ENCODE peak calls at places on chromosomes 6 and 20, in four cellular contexts. One of them, this sample, is unnamed.

GRCh38 chr6:97160280-97160679 is 122.7 kb downstream of the MMS22L start:
- DNase-seq in fibroblast of the conjunctiva: no peak
- DNase-seq in HAP-1: no peak
- DNase-seq in iris pigment epithelial cell: peak; percentile 3
- DNase-seq in this sample: no peak

GRCh38 chr6:126052485-126052884 is 66.1 kb downstream of the TRMT11 start:
- DNase-seq in fibroblast of the conjunctiva: no peak
- DNase-seq in HAP-1: no peak
- DNase-seq in iris pigment epithelial cell: no peak
- DNase-seq in this sample: no peak

GRCh38 chr6:100035873-100036653 is 42.0 kb upstream of the MCHR2 start:
- DNase-seq in fibroblast of the conjunctiva: no peak
- DNase-seq in iris pigment epithelial cell: no peak
- DNase-seq in HAP-1: no peak
- DNase-seq in this sample: no peak

GRCh38 chr6:26216015-26216885 is 129.0 kb downstream of the HFE start:
- DNase-seq in iris pigment epithelial cell: peak; percentile 98
- DNase-seq in fibroblast of the conjunctiva: peak; percentile 98
- DNase-seq in HAP-1: peak; percentile 87
- DNase-seq in this sample: peak; percentile 99

GRCh38 chr6:160259585-160259984 is 964 bp upstream of the SLC22A2 start:
- DNase-seq in HAP-1: no peak
- DNase-seq in iris pigment epithelial cell: no peak
- DNase-seq in fibroblast of the conjunctiva: no peak
- DNase-seq in this sample: no peak

GRCh38 chr20:62212309-62212708 is 7.8 kb downstream of the HRH3 start:
- DNase-seq in HAP-1: no peak
- DNase-seq in iris pigment epithelial cell: no peak
- DNase-seq in fibroblast of the conjunctiva: no peak
- DNase-seq in this sample: no peak

GRCh38 chr6:33621396-33622388 is 570 bp downstream of the ITPR3 start:
- DNase-seq in fibroblast of the conjunctiva: no peak
- DNase-seq in HAP-1: peak; percentile 67
- DNase-seq in iris pigment epithelial cell: no peak
- DNase-seq in this sample: no peak

GRCh38 chr6:107743311-107743710 is 80.8 kb downstream of the SCML4 start:
- DNase-seq in iris pigment epithelial cell: no peak
- DNase-seq in fibroblast of the conjunctiva: no peak
- DNase-seq in HAP-1: no peak
- DNase-seq in this sample: no peak

GRCh38 chr6:47169785-47170685 is 127.9 kb upstream of the ADGRF1 start:
- DNase-seq in HAP-1: no peak
- DNase-seq in iris pigment epithelial cell: peak; percentile 92
- DNase-seq in fibroblast of the conjunctiva: peak; percentile 93
- DNase-seq in this sample: no peak

GRCh38 chr6:107506145-107506544 is 16.2 kb downstream of the SOBP start:
- DNase-seq in iris pigment epithelial cell: no peak
- DNase-seq in HAP-1: no peak
- DNase-seq in fibroblast of the conjunctiva: no peak
- DNase-seq in this sample: no peak

GRCh38 chr6:105592329-105592728 is 189.4 kb upstream of the PREP start:
- DNase-seq in HAP-1: no peak
- DNase-seq in fibroblast of the conjunctiva: no peak
- DNase-seq in iris pigment epithelial cell: peak; percentile 63
- DNase-seq in this sample: no peak

GRCh38 chr20:33653900-33654596 is 8.1 kb upstream of the C20orf144 start:
- DNase-seq in iris pigment epithelial cell: no peak
- DNase-seq in HAP-1: no peak
- DNase-seq in fibroblast of the conjunctiva: no peak
- DNase-seq in this sample: peak; percentile 37

GRCh38 chr6:157150076-157150475 is 173.2 kb downstream of the TMEM242 start:
- DNase-seq in fibroblast of the conjunctiva: no peak
- DNase-seq in iris pigment epithelial cell: peak; percentile 90
- DNase-seq in HAP-1: no peak
- DNase-seq in this sample: no peak

GRCh38 chr6:4806308-4807190 is 30.3 kb downstream of the CDYL start:
- DNase-seq in iris pigment epithelial cell: peak; percentile 6
- DNase-seq in fibroblast of the conjunctiva: no peak
- DNase-seq in HAP-1: no peak
- DNase-seq in this sample: no peak

GRCh38 chr6:46022110-46022948 is 6.7 kb upstream of the CLIC5 start:
- DNase-seq in iris pigment epithelial cell: no peak
- DNase-seq in HAP-1: no peak
- DNase-seq in fibroblast of the conjunctiva: no peak
- DNase-seq in this sample: no peak

GRCh38 chr6:44058617-44059358 is 68.5 kb downstream of the MRPL14 start:
- DNase-seq in HAP-1: no peak
- DNase-seq in fibroblast of the conjunctiva: peak; percentile 98
- DNase-seq in iris pigment epithelial cell: peak; percentile 100
- DNase-seq in this sample: peak; percentile 69

GRCh38 chr20:9923648-9924047 is 84.8 kb upstream of the PAK5 start:
- DNase-seq in HAP-1: no peak
- DNase-seq in fibroblast of the conjunctiva: no peak
- DNase-seq in iris pigment epithelial cell: no peak
- DNase-seq in this sample: no peak

GRCh38 chr6:28896505-28897392 is 27.0 kb downstream of the TRIM27 start:
- DNase-seq in fibroblast of the conjunctiva: peak; percentile 23
- DNase-seq in HAP-1: peak; percentile 74
- DNase-seq in iris pigment epithelial cell: peak; percentile 65
- DNase-seq in this sample: peak; percentile 72

GRCh38 chr6:86087954-86088353 is 445.3 kb upstream of the SYNCRIP start:
- DNase-seq in iris pigment epithelial cell: no peak
- DNase-seq in HAP-1: no peak
- DNase-seq in fibroblast of the conjunctiva: no peak
- DNase-seq in this sample: no peak

GRCh38 chr6:109690740-109691687 is at the start of the genes AK9 and FIG4:
- DNase-seq in HAP-1: peak; percentile 97
- DNase-seq in iris pigment epithelial cell: peak; percentile 93
- DNase-seq in fibroblast of the conjunctiva: peak; percentile 86
- DNase-seq in this sample: peak; percentile 94

GRCh38 chr6:140319209-140319608 is 944.8 kb upstream of the CITED2 start:
- DNase-seq in fibroblast of the conjunctiva: peak; percentile 65
- DNase-seq in HAP-1: no peak
- DNase-seq in iris pigment epithelial cell: peak; percentile 90
- DNase-seq in this sample: no peak

GRCh38 chr6:136415351-136416005 is 125.8 kb upstream of the BCLAF1 start:
- DNase-seq in fibroblast of the conjunctiva: no peak
- DNase-seq in HAP-1: no peak
- DNase-seq in iris pigment epithelial cell: peak; percentile 58
- DNase-seq in this sample: no peak

GRCh38 chr6:73460044-73460443 is 1.5 kb upstream of the MTO1 start:
- DNase-seq in HAP-1: peak; percentile 45
- DNase-seq in iris pigment epithelial cell: no peak
- DNase-seq in fibroblast of the conjunctiva: no peak
- DNase-seq in this sample: no peak

GRCh38 chr6:150177260-150178246 is 34.7 kb downstream of the PPP1R14C start:
- DNase-seq in iris pigment epithelial cell: no peak
- DNase-seq in fibroblast of the conjunctiva: no peak
- DNase-seq in HAP-1: no peak
- DNase-seq in this sample: no peak

GRCh38 chr6:31401403-31401802 is 2.0 kb upstream of the MICA start:
- DNase-seq in iris pigment epithelial cell: peak; percentile 86
- DNase-seq in fibroblast of the conjunctiva: peak; percentile 53
- DNase-seq in HAP-1: peak; percentile 51
- DNase-seq in this sample: no peak

GRCh38 chr20:32580970-32581838 is 3.9 kb downstream of the NOL4L start:
- DNase-seq in fibroblast of the conjunctiva: no peak
- DNase-seq in iris pigment epithelial cell: no peak
- DNase-seq in HAP-1: no peak
- DNase-seq in this sample: peak; percentile 92

GRCh38 chr20:17904027-17904426 is 64.6 kb downstream of the SNX5 start:
- DNase-seq in fibroblast of the conjunctiva: no peak
- DNase-seq in iris pigment epithelial cell: no peak
- DNase-seq in HAP-1: no peak
- DNase-seq in this sample: no peak

GRCh38 chr6:114227944-114228343 is 114.9 kb downstream of the HS3ST5 start:
- DNase-seq in iris pigment epithelial cell: no peak
- DNase-seq in HAP-1: no peak
- DNase-seq in fibroblast of the conjunctiva: no peak
- DNase-seq in this sample: no peak

GRCh38 chr6:15962449-15962764 is 166.5 kb upstream of the MYLIP start:
- DNase-seq in HAP-1: no peak
- DNase-seq in fibroblast of the conjunctiva: peak; percentile 29
- DNase-seq in iris pigment epithelial cell: peak; percentile 91
- DNase-seq in this sample: no peak

GRCh38 chr6:88662163-88662580 is 301.2 kb downstream of the RNGTT start:
- DNase-seq in fibroblast of the conjunctiva: no peak
- DNase-seq in HAP-1: no peak
- DNase-seq in iris pigment epithelial cell: no peak
- DNase-seq in this sample: no peak

GRCh38 chr20:6094565-6094964 is 28.3 kb downstream of the FERMT1 start:
- DNase-seq in HAP-1: no peak
- DNase-seq in iris pigment epithelial cell: no peak
- DNase-seq in fibroblast of the conjunctiva: no peak
- DNase-seq in this sample: no peak

GRCh38 chr6:132405143-132405915 is 4.1 kb upstream of the MOXD1 start:
- DNase-seq in fibroblast of the conjunctiva: no peak
- DNase-seq in HAP-1: no peak
- DNase-seq in iris pigment epithelial cell: no peak
- DNase-seq in this sample: no peak

GRCh38 chr20:62365814-62366369 is 1.2 kb downstream of the LAMA5 start:
- DNase-seq in fibroblast of the conjunctiva: no peak
- DNase-seq in iris pigment epithelial cell: no peak
- DNase-seq in HAP-1: peak; percentile 87
- DNase-seq in this sample: no peak

GRCh38 chr6:127267742-127268588 is 1.3 kb downstream of the RNF146 start:
- DNase-seq in fibroblast of the conjunctiva: no peak
- DNase-seq in HAP-1: no peak
- DNase-seq in iris pigment epithelial cell: no peak
- DNase-seq in this sample: peak; percentile 12

This sample was measured in SK-N-DZ.